ENCODE peak calls at places on chromosome 1, in six cellular contexts. I, X, T, M, Z and K are unnamed samples.

GRCh38 chr1:189859385-189859977 is 618.2 kb downstream of the BRINP3 start:
- DNase-seq in I (no peak), X (peak), T (no peak), M (no peak), Z (peak), K (no peak)

GRCh38 chr1:145846191-145846590 is 761 bp downstream of the NUDT17 start:
- DNase-seq in I (no peak), X (peak), T (peak), M (peak), Z (peak), K (peak)

GRCh38 chr1:25033828-25034451 is 103.9 kb upstream of the RUNX3 start:
- DNase-seq in I (peak), X (no peak), T (no peak), M (no peak), Z (no peak), K (no peak)

GRCh38 chr1:11682287-11682771 is 1.4 kb upstream of the MAD2L2 start:
- DNase-seq in I (no peak), X (no peak), T (no peak), M (no peak), Z (no peak), K (no peak)

GRCh38 chr1:240294566-240294965 is 202.9 kb downstream of the FMN2 start:
- DNase-seq in I (no peak), X (no peak), T (no peak), M (peak), Z (no peak), K (no peak)

GRCh38 chr1:219544163-219544846 is 68.6 kb downstream of the ZC3H11B start:
- DNase-seq in I (no peak), X (no peak), T (no peak), M (peak), Z (no peak), K (no peak)

GRCh38 chr1:178796013-178796412 is 71.0 kb downstream of the RALGPS2 start:
- DNase-seq in I (no peak), X (no peak), T (no peak), M (no peak), Z (no peak), K (no peak)

GRCh38 chr1:230107941-230108340 is 40.9 kb downstream of the GALNT2 start:
- DNase-seq in I (no peak), X (no peak), T (no peak), M (no peak), Z (no peak), K (no peak)

GRCh38 chr1:1763657-1764621 is 14.3 kb downstream of the NADK start:
- DNase-seq in I (peak), X (no peak), T (no peak), M (no peak), Z (no peak), K (no peak)